ENCODE peak calls at places on chromosomes 11 and 22, in eight cellular contexts. E is gastrocnemius medialis; Z is pancreas; R is hepatocyte; O is RWPE2; L is CD4-positive, CD25-positive, alpha-beta regulatory T cell; A is CD8-positive, alpha-beta memory T cell; G is Caco-2. M is an unnamed sample. For H3K36me3 and H3K4me1, the result is how much of the 10 kb centered on the place peaks cover.

GRCh38 chr22:43387815-43388214 is 24.0 kb upstream of the MPPED1 start:
- DNase-seq in E (no peak), Z (no peak), R (no peak), O (no peak), L (no peak), A (no peak), G (no peak), M (no peak)

GRCh38 chr11:108319541-108320145 is 96.8 kb downstream of the ATM start:
- DNase-seq in E (no peak), Z (no peak), R (no peak), O (no peak), L (no peak), A (no peak), G (no peak), M (no peak)

GRCh38 chr11:91755951-91756707 is 468.5 kb upstream of the FAT3 start:
- DNase-seq in E (no peak), Z (no peak), R (no peak), O (no peak), L (no peak), A (no peak), G (no peak), M (no peak)

GRCh38 chr22:49462795-49463194 is 364.9 kb downstream of the BRD1 start:
- DNase-seq in E (no peak), Z (no peak), R (no peak), O (no peak), L (no peak), A (no peak), G (no peak), M (no peak)

GRCh38 chr11:65894034-65894591 is 3.6 kb downstream of the CCDC85B start:
- DNase-seq in E (no peak), Z (peak), R (no peak), O (no peak), L (no peak), A (peak), G (no peak), M (no peak)

GRCh38 chr22:32695451-32695891 is 106.0 kb upstream of the TIMP3 start:
- DNase-seq in E (no peak), Z (no peak), R (peak), O (no peak), L (no peak), A (no peak), G (peak), M (no peak)

GRCh38 chr11:124081496-124081895 is 33.8 kb upstream of the VWA5A start:
- DNase-seq in E (no peak), Z (no peak), R (no peak), O (no peak), L (no peak), A (no peak), G (no peak), M (no peak)

GRCh38 chr11:65501530-65502273 is 2.9 kb downstream of the MALAT1 start:
- DNase-seq in E (no peak), Z (no peak), R (peak), O (no peak), L (peak), A (peak), G (peak), M (no peak)

GRCh38 chr11:7927635-7928034 is 3.4 kb downstream of the OR10A6 start:
- DNase-seq in E (no peak), Z (no peak), R (no peak), O (no peak), L (no peak), A (no peak), G (no peak), M (no peak)

GRCh38 chr11:45158891-45159605 is 12.6 kb downstream of the PRDM11 start:
- DNase-seq in E (no peak), Z (no peak), R (no peak), O (no peak), L (no peak), A (no peak), G (no peak), M (no peak)

GRCh38 chr11:116694017-116694725 is 78.6 kb downstream of the BUD13 start:
- DNase-seq in E (no peak), Z (no peak), R (no peak), O (no peak), L (no peak), A (no peak), G (no peak), M (no peak)

GRCh38 chr11:116281173-116282160 is 491.3 kb downstream of the BUD13 start:
- DNase-seq in E (no peak), Z (no peak), R (no peak), O (no peak), L (no peak), A (no peak), G (no peak), M (no peak)

GRCh38 chr22:17939011-17939410 is 85.3 kb downstream of the MICAL3 start:
- DNase-seq in E (no peak), Z (no peak), R (no peak), O (no peak), L (no peak), A (no peak), G (no peak), M (no peak)

GRCh38 chr22:24089951-24090350 is 78.8 kb downstream of the CABIN1 start:
- DNase-seq in E (no peak), Z (no peak), R (no peak), O (no peak), L (no peak), A (no peak), G (no peak), M (no peak)

GRCh38 chr11:33874910-33875490 is 16.9 kb downstream of the LMO2 start:
- DNase-seq in E (no peak), Z (no peak), R (no peak), O (no peak), L (no peak), A (no peak), G (no peak), M (no peak)

GRCh38 chr22:45529966-45530575 is 27.4 kb downstream of the FBLN1 start:
- DNase-seq in E (no peak), Z (no peak), R (peak), O (no peak), L (no peak), A (no peak), G (no peak), M (no peak)

GRCh38 chr11:70522613-70523311 is 124.4 kb downstream of the CTTN start:
- DNase-seq in E (no peak), Z (peak), R (no peak), O (peak), L (no peak), A (no peak), G (no peak), M (no peak)

GRCh38 chr22:32207971-32208480 is 3.2 kb upstream of the RFPL2 start:
- DNase-seq in E (no peak), Z (no peak), R (no peak), O (no peak), L (no peak), A (no peak), G (no peak), M (no peak)

GRCh38 chr11:131865860-131866259 is 495.4 kb downstream of the NTM start:
- DNase-seq in E (no peak), Z (no peak), R (no peak), O (no peak), L (no peak), A (no peak), G (no peak), M (no peak)

GRCh38 chr11:20026629-20027545 is 133.4 kb downstream of the DBX1 start:
- DNase-seq in E (no peak), Z (peak), R (peak), O (peak), L (no peak), A (no peak), G (peak), M (peak)

GRCh38 chr11:8092587-8093424 is 11.8 kb downstream of the TUB start:
- DNase-seq in E (no peak), Z (no peak), R (peak), O (peak), L (no peak), A (no peak), G (peak), M (peak)

GRCh38 chr22:46484156-46484860 is 53.1 kb downstream of the CELSR1 start:
- DNase-seq in E (no peak), Z (no peak), R (peak), O (no peak), L (no peak), A (no peak), G (no peak), M (peak)

GRCh38 chr11:122317337-122317736 is 201.3 kb upstream of the BLID start:
- DNase-seq in E (no peak), Z (no peak), R (peak), O (no peak), L (no peak), A (no peak), G (no peak), M (no peak)

GRCh38 chr22:38412435-38413084 is 42.4 kb downstream of the KCNJ4 start:
- DNase-seq in E (no peak), Z (peak), R (peak), O (peak), L (peak), A (peak), G (no peak), M (peak)

GRCh38 chr11:121711900-121712424 is 259.2 kb upstream of the SORL1-AS1 start:
- DNase-seq in E (no peak), Z (no peak), R (no peak), O (no peak), L (no peak), A (no peak), G (no peak), M (no peak)

GRCh38 chr11:130131957-130132850 is 27.4 kb upstream of the ST14 start:
- DNase-seq in E (no peak), Z (no peak), R (peak), O (no peak), L (peak), A (peak), G (peak), M (peak)

GRCh38 chr11:130166457-130166784 is 6.8 kb downstream of the ST14 start:
- DNase-seq in E (no peak), Z (no peak), R (peak), O (peak), L (no peak), A (no peak), G (no peak), M (no peak)

GRCh38 chr11:13446444-13446843 is 16.6 kb downstream of the BTBD10 start:
- DNase-seq in E (no peak), Z (no peak), R (no peak), O (no peak), L (no peak), A (no peak), G (no peak), M (no peak)

GRCh38 chr11:102614485-102614884 is 10.6 kb downstream of the MMP20 start:
- DNase-seq in E (no peak), Z (no peak), R (no peak), O (no peak), L (no peak), A (no peak), G (peak), M (no peak)

GRCh38 chr22:20795014-20795413 is 21.1 kb downstream of the SERPIND1 start:
- DNase-seq in E (no peak), Z (no peak), R (no peak), O (no peak), L (no peak), A (no peak), G (no peak), M (no peak)
- H3K36me3 ChIP-seq in E (under half), Z (under half), R (under half), O (under half), L (half or more), A (half or more), G (under half), M (under half)

GRCh38 chr22:42297778-42298177 is 27.3 kb upstream of the TCF20 start:
- DNase-seq in E (no peak), Z (no peak), R (no peak), O (no peak), L (no peak), A (no peak), G (no peak), M (no peak)

GRCh38 chr22:42296381-42296853 is 26.0 kb upstream of the TCF20 start:
- DNase-seq in E (no peak), Z (no peak), R (peak), O (no peak), L (no peak), A (peak), G (no peak), M (no peak)

GRCh38 chr22:42298746-42299145 is 28.3 kb upstream of the TCF20 start:
- DNase-seq in E (no peak), Z (no peak), R (no peak), O (no peak), L (no peak), A (no peak), G (no peak), M (no peak)

GRCh38 chr22:42294034-42294985 is 23.9 kb upstream of the TCF20 start:
- DNase-seq in E (no peak), Z (peak), R (peak), O (no peak), L (peak), A (peak), G (peak), M (peak)

GRCh38 chr22:42296883-42297282 is 26.4 kb upstream of the TCF20 start:
- DNase-seq in E (no peak), Z (no peak), R (no peak), O (no peak), L (no peak), A (no peak), G (no peak), M (no peak)
- H3K4me1 ChIP-seq in E (under half), Z (under half), R (under half), O (under half), L (half or more), A (half or more), G (half or more), M (under half)

DNA sequence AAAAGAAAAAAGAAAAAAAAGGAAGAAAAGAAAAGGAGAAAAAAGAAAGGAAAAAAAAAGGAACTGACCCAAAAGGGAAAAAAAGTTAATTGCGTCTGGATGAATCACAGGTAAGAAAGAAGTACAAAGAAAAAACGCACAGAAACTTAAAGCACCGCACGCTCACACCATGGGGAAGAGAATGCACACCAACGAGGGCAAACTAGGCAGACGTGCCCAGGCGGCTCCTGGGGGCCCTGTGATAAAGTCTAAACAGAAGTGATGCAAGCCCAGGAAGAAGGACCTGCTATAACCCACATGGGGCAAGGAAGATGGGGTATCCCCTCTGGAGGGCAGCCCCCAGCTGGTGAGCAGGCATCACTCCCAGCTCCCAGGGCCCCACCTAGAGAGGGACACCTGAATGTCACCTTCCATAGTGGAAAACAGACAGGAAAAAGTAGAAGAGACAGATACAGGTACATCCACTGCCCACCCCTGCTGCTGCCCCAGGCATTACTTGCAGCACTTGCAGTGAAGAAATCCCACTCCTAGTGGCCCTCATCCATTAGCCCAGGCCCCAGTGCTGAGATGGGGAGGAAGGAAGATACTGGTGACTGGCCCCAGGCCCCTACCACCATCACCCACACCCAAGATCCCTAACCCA is 28.9 kb downstream of the NAP1L4 start:
- DNase-seq in E (no peak), Z (no peak), R (no peak), O (no peak), L (no peak), A (no peak), G (no peak), M (no peak)
- H3K36me3 ChIP-seq in E (under half), Z (under half), R (under half), O (half or more), L (half or more), A (half or more), G (under half), M (half or more)

GRCh38 chr22:25360411-25360810 is 141.0 kb downstream of the CRYBB2 start:
- DNase-seq in E (no peak), Z (no peak), R (no peak), O (no peak), L (no peak), A (no peak), G (no peak), M (no peak)
- H3K4me1 ChIP-seq in E (under half), Z (under half), R (under half), O (under half), L (under half), A (under half), G (under half), M (under half)

GRCh38 chr11:114244995-114245394 is 51.2 kb upstream of the NNMT start:
- DNase-seq in E (no peak), Z (no peak), R (no peak), O (no peak), L (no peak), A (no peak), G (no peak), M (no peak)
- H3K36me3 ChIP-seq in E (under half), Z (under half), R (under half), O (under half), L (under half), A (under half), G (under half), M (under half)

DNA sequence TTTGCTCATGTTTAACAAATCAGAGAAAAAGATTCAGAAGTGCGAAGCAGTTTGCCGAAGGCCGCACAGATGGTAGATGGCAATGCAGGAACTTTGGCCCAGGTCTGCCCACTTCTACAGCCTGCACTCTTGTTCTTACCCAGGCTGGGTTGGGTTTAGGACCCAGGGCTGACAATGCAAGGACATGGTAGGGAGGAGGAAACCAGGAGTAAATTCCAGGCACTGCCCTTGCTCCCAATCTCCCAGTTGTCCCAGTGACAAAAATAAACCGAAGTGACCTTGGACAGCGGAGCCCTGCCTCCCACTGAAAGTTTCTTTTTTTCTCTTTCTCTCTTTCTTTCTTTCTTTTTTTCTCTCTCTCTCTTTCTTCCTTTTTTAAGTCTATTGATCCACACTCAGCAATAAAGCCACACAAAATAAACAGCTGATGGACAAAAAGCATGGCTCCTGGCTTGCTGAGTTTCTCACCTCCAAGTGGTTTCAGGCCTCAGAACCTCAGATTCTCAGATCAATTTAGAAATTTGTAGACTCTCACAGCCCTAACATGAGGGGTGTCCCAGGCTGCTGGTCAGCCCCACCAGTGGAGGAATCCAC is 33.5 kb upstream of the FCHSD2 start:
- DNase-seq in E (no peak), Z (no peak), R (no peak), O (no peak), L (no peak), A (no peak), G (no peak), M (no peak)
- H3K4me1 ChIP-seq in E (under half), Z (under half), R (under half), O (under half), L (under half), A (under half), G (under half), M (under half)

DNA sequence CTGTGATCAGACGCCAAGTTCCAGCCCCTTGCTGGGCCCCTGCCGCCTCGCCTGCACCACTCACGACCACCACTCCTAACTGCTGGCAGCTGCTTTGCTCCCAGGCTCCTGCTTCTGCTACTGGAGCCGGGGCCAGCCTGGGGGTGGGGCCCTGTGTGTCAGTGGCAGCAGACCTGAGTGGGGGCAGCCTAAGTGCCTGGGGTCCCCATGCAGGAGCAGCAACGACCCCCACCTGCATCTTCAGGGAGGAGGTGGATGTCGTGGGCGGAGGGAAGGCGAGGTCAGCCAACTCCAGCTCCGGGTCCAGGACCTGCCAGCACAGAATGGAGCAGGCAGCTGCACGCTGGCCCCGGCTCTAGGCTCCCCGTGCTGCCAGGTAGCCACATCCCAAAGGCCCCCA is 9.3 kb downstream of the SBF1 start:
- DNase-seq in E (no peak), Z (no peak), R (no peak), O (no peak), L (no peak), A (no peak), G (no peak), M (no peak)
- H3K36me3 ChIP-seq in E (under half), Z (under half), R (under half), O (half or more), L (half or more), A (under half), G (under half), M (half or more)

M was measured in HAP-1.